ENCODE peak calls at places on chromosome 6, in seven cellular contexts. B is AG08396, O is hippocampal formation, D is osteocyte, H is RWPE1, G is iris pigment epithelial cell, R is amniotic stem cell. W is an unnamed sample.

GRCh38 chr6:20172842-20173456 is 39.3 kb downstream of the MBOAT1 start:
- DNase-seq in B (no peak), O (no peak), D (no peak), H (no peak), G (no peak), R (no peak), W (no peak)

GRCh38 chr6:82711992-82712788 is 348.6 kb downstream of the TPBG start:
- DNase-seq in B (no peak), O (peak; percentile 44), D (no peak), H (no peak), G (peak; percentile 7), R (no peak), W (peak; percentile 59)

GRCh38 chr6:170443151-170443662 is 109.9 kb downstream of the PSMB1 start:
- DNase-seq in B (no peak), O (no peak), D (peak; percentile 75), H (no peak), G (no peak), R (no peak), W (no peak)

GRCh38 chr6:150267686-150268561 is 100.9 kb upstream of the IYD start:
- DNase-seq in B (peak; percentile 71), O (no peak), D (no peak), H (peak; percentile 85), G (peak; percentile 80), R (peak; percentile 82), W (peak; percentile 44)

GRCh38 chr6:154496191-154496590 is 14.3 kb downstream of the CNKSR3 start:
- DNase-seq in B (no peak), O (no peak), D (no peak), H (no peak), G (no peak), R (no peak), W (no peak)

GRCh38 chr6:100592929-100593328 is 128.2 kb upstream of the SIM1 start:
- DNase-seq in B (no peak), O (no peak), D (no peak), H (no peak), G (no peak), R (no peak), W (no peak)

GRCh38 chr6:24988562-24988961 is 52.8 kb upstream of the RIPOR2 start:
- DNase-seq in B (no peak), O (no peak), D (no peak), H (no peak), G (no peak), R (no peak), W (no peak)

GRCh38 chr6:159097256-159097655 is 52.5 kb upstream of the TAGAP start:
- DNase-seq in B (no peak), O (no peak), D (no peak), H (no peak), G (no peak), R (no peak), W (no peak)

GRCh38 chr6:1605822-1606532 is 3.7 kb upstream of the FOXC1 start:
- DNase-seq in B (no peak), O (no peak), D (no peak), H (no peak), G (no peak), R (no peak), W (peak; percentile 37)

GRCh38 chr6:153511896-153512496 is 380.9 kb upstream of the RGS17 start:
- DNase-seq in B (peak; percentile 17), O (no peak), D (no peak), H (peak; percentile 28), G (peak; percentile 38), R (peak; percentile 1), W (peak; percentile 50)

GRCh38 chr6:14734416-14735340 is 511.2 kb upstream of the JARID2 start:
- DNase-seq in B (peak; percentile 32), O (no peak), D (no peak), H (no peak), G (peak; percentile 88), R (peak; percentile 8), W (peak; percentile 83)